ENCODE peak calls at places on chromosome 1, in five cellular contexts. W is endodermal cell; I is CD4-positive, alpha-beta memory T cell; D is body of pancreas; Q is Karpas-422. J is an unnamed sample.

GRCh38 chr1:71651229-71651628 is 570.4 kb upstream of the ZRANB2 start:
- DNase-seq in W (no peak), I (no peak), D (no peak), Q (no peak), J (no peak)

GRCh38 chr1:59976194-59977074 is 49.9 kb upstream of the CYP2J2 start:
- DNase-seq in W (peak; percentile 92), I (peak; percentile 16), D (peak; percentile 79), Q (peak; percentile 73), J (peak; percentile 38)

GRCh38 chr1:66503841-66504470 is 30.0 kb upstream of the SGIP1 start:
- DNase-seq in W (peak; percentile 87), I (peak; percentile 16), D (peak; percentile 37), Q (peak; percentile 82), J (peak; percentile 77)

GRCh38 chr1:3886106-3886670 is 13.9 kb downstream of the C1orf174 start:
- DNase-seq in W (no peak), I (no peak), D (no peak), Q (no peak), J (no peak)

GRCh38 chr1:115112496-115113375 is 23.4 kb upstream of the TSPAN2 start:
- DNase-seq in W (peak; percentile 92), I (peak; percentile 39), D (peak; percentile 44), Q (peak; percentile 54), J (no peak)

GRCh38 chr1:30515746-30516504 is 207.5 kb downstream of the MATN1 start:
- DNase-seq in W (peak; percentile 22), I (no peak), D (no peak), Q (no peak), J (no peak)

GRCh38 chr1:20686878-20687725 is 25.9 kb upstream of the DDOST start:
- DNase-seq in W (no peak), I (no peak), D (no peak), Q (peak; percentile 20), J (no peak)

GRCh38 chr1:165383067-165383466 is 26.6 kb upstream of the LMX1A start:
- DNase-seq in W (no peak), I (no peak), D (peak; percentile 11), Q (no peak), J (peak; percentile 82)

GRCh38 chr1:243343970-243344749 is 88.3 kb downstream of the SDCCAG8 start:
- DNase-seq in W (no peak), I (peak; percentile 52), D (no peak), Q (peak; percentile 83), J (peak; percentile 32)

GRCh38 chr1:18879791-18880309 is 20.4 kb upstream of the TAS1R2 start:
- DNase-seq in W (no peak), I (no peak), D (no peak), Q (no peak), J (no peak)

GRCh38 chr1:208513799-208514198 is 269.6 kb upstream of the PLXNA2 start:
- DNase-seq in W (no peak), I (no peak), D (no peak), Q (no peak), J (peak; percentile 17)

GRCh38 chr1:212207822-212208520 is 77.2 kb upstream of the PPP2R5A start:
- DNase-seq in W (no peak), I (no peak), D (no peak), Q (no peak), J (no peak)

GRCh38 chr1:225882008-225882698 is at the start of gene TMEM63A:
- DNase-seq in W (peak; percentile 98), I (peak; percentile 87), D (peak; percentile 95), Q (peak; percentile 87), J (peak; percentile 78)

GRCh38 chr1:17581389-17582123 is 42.1 kb downstream of the ARHGEF10L start:
- DNase-seq in W (no peak), I (no peak), D (no peak), Q (no peak), J (no peak)

GRCh38 chr1:220527279-220528048 is 472 bp upstream of the MARK1 start:
- DNase-seq in W (peak; percentile 74), I (no peak), D (peak; percentile 19), Q (no peak), J (no peak)

GRCh38 chr1:187281085-187281484 is 452.3 kb downstream of the PLA2G4A start:
- DNase-seq in W (no peak), I (no peak), D (no peak), Q (no peak), J (no peak)

GRCh38 chr1:118989006-118989736 is 1.0 kb upstream of the TBX15 start:
- DNase-seq in W (peak; percentile 85), I (no peak), D (no peak), Q (no peak), J (no peak)

GRCh38 chr1:63454269-63454668 is 68.8 kb downstream of the ITGB3BP start:
- DNase-seq in W (no peak), I (no peak), D (no peak), Q (peak; percentile 55), J (peak; percentile 65)

GRCh38 chr1:19484338-19484792 is 974 bp downstream of the CAPZB start:
- DNase-seq in W (no peak), I (no peak), D (no peak), Q (peak; percentile 60), J (no peak)

GRCh38 chr1:10510520-10511493 is 36.1 kb downstream of the PEX14 start:
- DNase-seq in W (peak; percentile 28), I (peak; percentile 82), D (no peak), Q (no peak), J (peak; percentile 96)

GRCh38 chr1:10508511-10508951 is 33.8 kb downstream of the PEX14 start:
- DNase-seq in W (peak; percentile 79), I (no peak), D (peak; percentile 20), Q (no peak), J (peak; percentile 63)

GRCh38 chr1:10507111-10507879 is 32.5 kb downstream of the PEX14 start:
- DNase-seq in W (peak; percentile 82), I (peak; percentile 58), D (peak; percentile 76), Q (peak; percentile 84), J (peak; percentile 72)

GRCh38 chr1:10511494-10511885 is 36.7 kb downstream of the PEX14 start:
- DNase-seq in W (peak; percentile 21), I (no peak), D (no peak), Q (no peak), J (no peak)

GRCh38 chr1:10509823-10510509 is 35.2 kb downstream of the PEX14 start:
- DNase-seq in W (peak; percentile 17), I (no peak), D (no peak), Q (no peak), J (no peak)
- H3K27ac ChIP-seq in W (no peak overlapping the region), I (peak overlapping the region; percentile 73), D (no peak overlapping the region), Q (no peak overlapping the region), J (peak overlapping the region; percentile 85)

DNA sequence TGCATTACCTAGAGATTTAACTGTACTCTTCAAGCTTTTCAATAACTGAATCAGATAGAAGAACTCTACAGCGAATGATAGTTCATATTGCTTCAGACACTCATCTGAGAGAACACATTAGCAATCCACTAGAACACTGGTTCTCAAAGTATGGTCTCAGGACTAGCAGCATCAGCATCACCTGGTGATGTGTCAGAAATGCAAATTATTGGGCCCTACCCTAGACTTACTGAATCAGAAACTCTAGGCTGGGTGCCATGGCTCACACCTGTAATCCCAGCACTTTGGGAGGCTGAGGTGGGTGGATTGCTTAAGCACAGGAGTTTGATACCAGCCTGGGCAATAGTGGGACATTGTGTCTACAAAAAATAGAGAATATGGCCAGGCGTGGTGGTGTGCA is 24.9 kb upstream of the GLIS1 start:
- DNase-seq in W (no peak), I (no peak), D (no peak), Q (no peak), J (no peak)
- H3K4me3 ChIP-seq in W (no peak overlapping the region), I (no peak overlapping the region), D (no peak overlapping the region), Q (no peak overlapping the region), J (no peak overlapping the region)

DNA sequence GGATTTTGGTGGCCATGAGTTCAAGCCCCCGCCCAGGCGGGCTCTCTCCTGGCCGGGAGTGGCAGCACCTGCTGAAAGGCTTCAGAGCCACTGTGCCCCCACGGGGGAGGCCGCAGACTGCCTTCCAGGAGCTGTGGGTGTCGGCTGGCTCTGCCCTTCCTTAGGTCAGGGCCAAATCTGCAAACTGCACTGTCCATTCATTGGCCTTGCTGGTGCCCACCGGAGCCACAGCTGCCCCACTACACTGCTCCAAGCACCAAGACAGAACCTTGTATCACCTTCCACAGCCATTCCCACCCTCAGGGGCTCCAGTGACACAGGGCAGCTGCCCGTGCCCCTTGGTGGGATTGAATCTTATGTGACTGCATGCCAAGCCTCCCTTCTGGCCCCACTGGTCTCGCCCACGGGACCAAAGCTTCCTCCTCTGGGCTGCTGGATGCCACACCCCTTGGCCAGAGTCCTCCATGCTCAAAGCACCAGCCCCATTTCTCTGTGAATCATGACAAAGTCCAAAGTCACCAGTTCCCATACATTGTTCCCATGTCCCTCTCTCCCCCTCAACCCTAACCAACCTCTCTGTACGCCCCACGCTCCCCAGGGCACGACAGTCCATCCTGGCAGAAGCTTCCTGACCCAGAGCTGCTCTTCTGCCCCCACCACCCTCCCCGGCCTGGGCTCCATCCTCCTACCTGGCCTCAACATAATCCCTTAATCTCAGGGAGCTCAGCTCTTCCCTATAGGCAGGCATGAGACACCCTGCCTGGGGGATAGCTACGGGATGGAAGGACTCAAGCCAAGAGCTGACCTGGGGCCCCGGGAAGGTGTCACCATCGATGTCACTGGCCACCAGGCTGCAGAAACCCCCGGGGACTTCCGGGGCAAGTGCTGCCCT is 20.9 kb upstream of the GPR153 start:
- DNase-seq in W (no peak), I (no peak), D (no peak), Q (no peak), J (no peak)
- H3K4me1 ChIP-seq in W (no peaks in the 10 kb centered on the region), I (no peaks in the 10 kb centered on the region), D (no peaks in the 10 kb centered on the region), Q (peaks cover 8% of the 10 kb centered on the region), J (peaks cover 4% of the 10 kb centered on the region)

GRCh38 chr1:182863940-182864339 is 24.8 kb downstream of the DHX9 start:
- DNase-seq in W (no peak), I (no peak), D (no peak), Q (no peak), J (no peak)

GRCh38 chr1:182872881-182873280 is 33.7 kb downstream of the DHX9 start:
- DNase-seq in W (no peak), I (no peak), D (no peak), Q (no peak), J (no peak)

DNA sequence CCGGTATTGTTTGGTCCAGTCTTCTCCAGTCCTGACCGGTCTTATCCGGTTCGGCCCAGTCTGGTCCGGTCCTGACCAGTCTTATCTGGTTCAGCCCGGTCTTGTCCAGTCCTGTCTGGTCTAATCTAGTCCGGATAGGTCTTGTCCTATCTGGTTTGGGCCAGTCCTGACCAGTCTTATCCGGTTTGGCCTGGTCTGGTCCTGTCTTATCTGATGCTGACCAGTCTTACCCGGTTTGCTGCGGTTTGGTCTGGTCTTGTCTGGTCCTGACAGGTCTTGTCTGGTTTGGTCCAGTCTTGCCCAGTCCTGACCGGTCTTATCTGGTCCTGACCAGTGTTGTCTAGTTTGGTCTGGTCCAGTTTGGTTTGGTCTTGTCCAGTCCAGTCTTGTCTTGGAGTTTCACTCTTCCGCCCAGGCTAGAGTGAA is 30.1 kb downstream of the DHX9 start:
- DNase-seq in W (peak; percentile 79), I (no peak), D (no peak), Q (no peak), J (no peak)
- H3K27ac ChIP-seq in W (peak overlapping the region; percentile 77), I (no peak overlapping the region), D (no peak overlapping the region), Q (no peak overlapping the region), J (peak overlapping the region; percentile 54)

GRCh38 chr1:166999500-166999899 is 10.4 kb downstream of the MAEL start:
- DNase-seq in W (no peak), I (no peak), D (no peak), Q (no peak), J (peak; percentile 6)
- H3K4me3 ChIP-seq in W (no peak overlapping the region), I (no peak overlapping the region), D (no peak overlapping the region), Q (no peak overlapping the region), J (no peak overlapping the region)

GRCh38 chr1:86708923-86709322 is 4.5 kb downstream of the SH3GLB1 start:
- DNase-seq in W (no peak), I (no peak), D (no peak), Q (no peak), J (peak; percentile 34)
- H3K4me1 ChIP-seq in W (peaks cover 3% of the 10 kb centered on the region), I (peaks cover 70% of the 10 kb centered on the region), D (peaks cover 34% of the 10 kb centered on the region), Q (peaks cover 57% of the 10 kb centered on the region), J (peaks cover 5% of the 10 kb centered on the region)